ENCODE peak calls at places on chromosomes 1 and 21, in ten cellular contexts. F is effector memory CD8-positive, alpha-beta T cell; O is ecto neural progenitor cell; C is H54; I is adrenal gland; U is SHP77; E is stimulated activated CD4-positive, alpha-beta T cell treated with anti-CD3 and anti-CD28 coated beads, Interleukin-1b, Interleukin-23, amount 100 ng/mL, for 24 hours; M is KBM-7; W is left lung; P is NCI-H146. V is an unnamed sample.

GRCh38 chr1:79760521-79760920 is 754.0 kb upstream of the ADGRL4 start:
- DNase-seq in E (no peak), I (no peak), M (no peak), W (no peak), U (no peak), F (no peak), O (no peak), C (no peak), P (no peak), V (no peak)

GRCh38 chr21:44397431-44398031 is 44.1 kb downstream of the TRPM2 start:
- DNase-seq in O (peak), P (no peak), U (no peak), C (no peak), E (no peak), M (no peak), F (no peak), I (no peak), W (no peak), V (peak)

GRCh38 chr21:32022141-32022540 is 149.3 kb downstream of the HUNK start:
- DNase-seq in U (no peak), F (no peak), E (no peak), O (no peak), C (no peak), P (no peak), W (no peak), M (peak), I (no peak), V (no peak)

GRCh38 chr1:161390559-161390858 is 22.8 kb upstream of the CFAP126 start:
- DNase-seq in U (no peak), C (no peak), E (no peak), M (no peak), O (no peak), P (no peak), F (no peak), W (no peak), I (no peak), V (peak)

GRCh38 chr1:202107801-202108731 is 14.7 kb upstream of the GPR37L1 start:
- DNase-seq in P (peak), M (no peak), I (peak), U (no peak), W (peak), F (no peak), E (no peak), O (no peak), C (no peak), V (no peak)

GRCh38 chr1:217133958-217134856 is 411.0 kb upstream of the ESRRG start:
- DNase-seq in I (no peak), F (no peak), O (peak), W (no peak), C (no peak), M (no peak), E (no peak), U (no peak), P (no peak), V (peak)

GRCh38 chr1:74824497-74825107 is 91.7 kb downstream of the TYW3 start:
- DNase-seq in E (no peak), W (no peak), F (no peak), O (no peak), P (no peak), C (no peak), U (no peak), M (no peak), I (no peak), V (no peak)

GRCh38 chr1:241330619-241331327 is 26.2 kb downstream of the RGS7 start:
- DNase-seq in M (no peak), F (no peak), O (no peak), U (no peak), P (no peak), E (no peak), W (no peak), C (no peak), I (no peak), V (no peak)

GRCh38 chr1:41023279-41023990 is 1.9 kb upstream of the SLFNL1 start:
- DNase-seq in M (no peak), O (no peak), C (peak), W (no peak), U (no peak), E (no peak), P (no peak), F (no peak), I (no peak), V (no peak)

GRCh38 chr1:103230061-103230460 is 121.7 kb upstream of the COL11A1 start:
- DNase-seq in M (no peak), E (no peak), W (no peak), F (no peak), U (no peak), C (no peak), I (no peak), P (no peak), O (no peak), V (no peak)

GRCh38 chr21:30719401-30719800 is 824 bp upstream of the KRTAP21-3 start:
- DNase-seq in P (no peak), C (no peak), W (no peak), U (no peak), E (no peak), I (no peak), O (no peak), M (no peak), F (no peak), V (peak)

GRCh38 chr21:26840912-26841311 is 4.3 kb downstream of the ADAMTS1 start:
- DNase-seq in M (no peak), F (no peak), O (no peak), E (no peak), I (no peak), C (no peak), P (no peak), W (no peak), U (peak), V (no peak)

GRCh38 chr1:155128755-155129473 is 1.2 kb downstream of the EFNA1 start:
- DNase-seq in M (peak), F (no peak), O (no peak), W (no peak), C (no peak), P (no peak), I (peak), E (no peak), U (peak), V (no peak)

GRCh38 chr1:93638307-93638847 is 43.3 kb downstream of the BCAR3 start:
- DNase-seq in P (no peak), U (no peak), C (no peak), M (no peak), F (no peak), W (peak), O (peak), E (no peak), I (no peak), V (no peak)

GRCh38 chr1:59077739-59078503 is 219.0 kb upstream of the FGGY start:
- DNase-seq in M (peak), W (peak), O (no peak), E (no peak), F (no peak), I (no peak), C (no peak), P (peak), U (no peak), V (no peak)

GRCh38 chr1:207223162-207223561 is 98.3 kb upstream of the CD55 start:
- DNase-seq in U (no peak), F (no peak), O (no peak), E (no peak), I (no peak), W (no peak), C (no peak), M (no peak), P (no peak), V (no peak)

GRCh38 chr1:54125671-54126070 is 27.1 kb downstream of the CDCP2 start:
- DNase-seq in P (peak), I (peak), M (no peak), C (no peak), F (no peak), O (no peak), U (peak), W (no peak), E (no peak), V (no peak)

GRCh38 chr1:27959792-27960603 is at the start of gene XKR8:
- DNase-seq in P (peak), F (peak), E (peak), U (no peak), W (peak), I (peak), C (peak), M (peak), O (peak), V (peak)

GRCh38 chr21:32726742-32727477 is 903 bp downstream of the SYNJ1 start:
- DNase-seq in M (peak), U (no peak), I (peak), C (peak), O (no peak), W (peak), P (peak), E (no peak), F (no peak), V (peak)

GRCh38 chr1:79497193-79497773 is 490.8 kb upstream of the ADGRL4 start:
- DNase-seq in E (no peak), W (no peak), P (peak), U (peak), C (peak), O (no peak), I (no peak), F (no peak), M (peak), V (peak)

GRCh38 chr1:119163396-119163795 is 22.9 kb upstream of the WARS2 start:
- DNase-seq in I (no peak), U (no peak), E (no peak), F (no peak), P (no peak), M (no peak), W (no peak), O (no peak), C (no peak), V (no peak)

GRCh38 chr1:200896571-200897187 is 2.0 kb downstream of the INAVA start:
- DNase-seq in W (peak), I (no peak), P (peak), U (no peak), E (no peak), M (no peak), O (no peak), C (peak), F (no peak), V (no peak)

GRCh38 chr21:33931799-33932390 is 16.3 kb upstream of the ATP5PO start:
- DNase-seq in W (no peak), U (no peak), O (no peak), M (peak), F (no peak), E (no peak), C (no peak), P (no peak), I (no peak), V (peak)

GRCh38 chr21:26966978-26967913 is at the start of gene ADAMTS5:
- DNase-seq in I (no peak), O (peak), C (peak), U (no peak), P (no peak), E (no peak), W (no peak), F (no peak), M (no peak), V (no peak)